ENCODE peak calls at places on chromosomes 3 and 15, in seven cellular contexts. U is NB4, X is A549, F is IMR-90, B is uterus, R is stomach, T is H54. V is an unnamed sample.

GRCh38 chr15:77481670-77482069 is 61.0 kb downstream of the HMG20A start:
- DNase-seq in B (no peak), R (no peak), T (no peak), F (no peak), X (no peak), U (no peak), V (no peak)

GRCh38 chr3:186053954-186054353 is 54.9 kb downstream of the ETV5 start:
- DNase-seq in U (no peak), X (no peak), T (no peak), R (no peak), F (peak; percentile 73), B (no peak), V (peak; percentile 77)

GRCh38 chr3:192812736-192813383 is 85.5 kb upstream of the FGF12 start:
- DNase-seq in F (peak; percentile 70), U (peak; percentile 54), X (peak; percentile 61), T (no peak), R (no peak), B (peak; percentile 34), V (no peak)

GRCh38 chr15:39756806-39757522 is 25.7 kb downstream of the FSIP1 start:
- DNase-seq in U (peak; percentile 63), F (peak; percentile 83), T (no peak), X (peak; percentile 65), R (no peak), B (peak; percentile 36), V (no peak)

GRCh38 chr3:51280171-51280570 is 104.9 kb upstream of the MANF start:
- DNase-seq in F (no peak), X (no peak), U (no peak), R (no peak), T (no peak), B (no peak), V (no peak)

GRCh38 chr3:58035512-58035867 is 27.3 kb downstream of the FLNB start:
- DNase-seq in B (no peak), R (no peak), U (no peak), X (no peak), T (no peak), F (no peak), V (no peak)

GRCh38 chr15:60584355-60585023 is 105.5 kb upstream of the ICE2 start:
- DNase-seq in U (no peak), T (no peak), X (no peak), F (no peak), B (no peak), R (no peak), V (no peak)

GRCh38 chr3:33962383-33962782 is 164.0 kb downstream of the PDCD6IP start:
- DNase-seq in B (no peak), U (no peak), T (no peak), F (no peak), R (no peak), X (no peak), V (no peak)

GRCh38 chr3:64668582-64669510 is 19.0 kb downstream of the ADAMTS9 start:
- DNase-seq in U (no peak), B (no peak), T (no peak), F (no peak), X (no peak), R (no peak), V (no peak)

GRCh38 chr3:29065211-29065785 is 215.6 kb upstream of the RBMS3 start:
- DNase-seq in U (no peak), R (peak; percentile 69), X (peak; percentile 95), B (peak; percentile 56), T (peak; percentile 40), F (peak; percentile 99), V (peak; percentile 15)

GRCh38 chr15:41577863-41578735 is 19.1 kb downstream of the TYRO3 start:
- DNase-seq in U (no peak), R (no peak), B (no peak), T (no peak), F (no peak), X (no peak), V (no peak)

GRCh38 chr3:150439657-150440056 is 31.6 kb downstream of the TSC22D2 start:
- DNase-seq in U (no peak), T (no peak), B (no peak), R (no peak), X (no peak), F (peak; percentile 26), V (no peak)

GRCh38 chr3:72310028-72310987 is 525.4 kb upstream of the PROK2 start:
- DNase-seq in X (no peak), R (no peak), F (peak; percentile 85), B (peak; percentile 42), T (peak; percentile 74), U (peak; percentile 95), V (peak; percentile 33)

GRCh38 chr3:141410861-141411771 is 42.8 kb downstream of the ZBTB38 start:
- DNase-seq in R (no peak), T (no peak), F (peak; percentile 68), B (no peak), X (peak; percentile 81), U (no peak), V (peak; percentile 55)
- TF ChIP-seq POLR2A in R (no peak), T (no peak), F (no peak), B (no peak), X (no peak), U (no peak), V (no peak)

GRCh38 chr15:78929536-78930264 is 15.1 kb downstream of the CTSH start:
- DNase-seq in F (no peak), B (no peak), U (no peak), X (no peak), T (no peak), R (no peak), V (no peak)
- TF ChIP-seq POLR2A in F (no peak), B (no peak), U (no peak), X (no peak), T (no peak), R (no peak), V (no peak)

GRCh38 chr15:55402707-55403106 is 5.5 kb downstream of the CCPG1 start:
- DNase-seq in R (no peak), F (no peak), X (no peak), B (no peak), U (no peak), T (no peak), V (no peak)

GRCh38 chr15:55403531-55403930 is 4.6 kb downstream of the CCPG1 start:
- DNase-seq in F (peak; percentile 49), U (peak; percentile 89), X (peak; percentile 51), R (no peak), B (no peak), T (no peak), V (no peak)

GRCh38 chr15:55407631-55407948 is 569 bp downstream of the CCPG1 start:
- DNase-seq in F (peak; percentile 23), T (no peak), B (no peak), X (peak; percentile 75), R (no peak), U (no peak), V (no peak)

DNA sequence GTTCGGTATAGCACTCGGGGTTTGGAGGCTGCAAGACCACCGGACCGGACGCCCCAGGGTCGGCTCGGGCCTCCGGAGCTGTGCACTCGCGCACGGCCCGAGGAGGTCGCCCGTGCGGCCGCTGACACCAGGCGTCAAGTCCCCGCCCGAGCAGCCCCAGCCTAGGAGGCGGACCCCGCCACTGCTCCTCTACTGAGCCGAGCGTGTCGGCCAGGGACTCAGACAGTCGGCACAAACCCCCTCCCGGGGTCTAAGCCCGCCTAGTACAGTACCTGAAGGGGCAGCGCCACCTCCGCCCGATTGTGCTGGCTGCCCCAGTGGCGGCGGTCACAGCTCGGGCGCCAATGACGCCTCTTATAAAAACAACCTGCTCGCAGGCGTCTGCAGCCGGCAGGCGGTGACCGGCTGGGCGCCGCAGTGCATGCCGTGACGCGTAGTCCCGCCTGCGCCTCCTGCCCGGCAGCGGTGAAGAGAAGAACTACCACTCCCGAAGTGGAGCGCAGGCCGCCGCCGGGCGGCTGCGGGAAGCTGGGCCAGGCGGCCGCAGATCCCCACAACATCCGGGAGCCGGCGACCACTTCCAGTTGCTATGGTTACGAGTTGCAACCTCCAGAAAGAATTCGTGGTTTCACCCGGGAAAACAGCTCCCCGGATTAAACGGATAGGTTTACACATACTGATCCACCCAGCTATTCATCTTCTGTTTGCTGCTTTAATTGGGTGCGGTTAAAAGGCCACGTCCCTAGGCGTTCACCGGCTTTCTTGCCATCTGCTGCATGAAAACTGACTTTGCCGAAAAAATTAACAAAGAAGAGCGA is at the start of the genes CCPG1 and PIERCE2:
- DNase-seq in F (peak; percentile 93), U (peak; percentile 97), T (peak; percentile 71), B (peak; percentile 79), R (peak; percentile 93), X (peak; percentile 97), V (peak; percentile 94)
- TF ChIP-seq POLR2A in F (peak; percentile 83), U (peak; percentile 59), T (peak; percentile 83), B (peak; percentile 69), R (peak; percentile 84), X (peak; percentile 57), V (peak; percentile 94)

DNA sequence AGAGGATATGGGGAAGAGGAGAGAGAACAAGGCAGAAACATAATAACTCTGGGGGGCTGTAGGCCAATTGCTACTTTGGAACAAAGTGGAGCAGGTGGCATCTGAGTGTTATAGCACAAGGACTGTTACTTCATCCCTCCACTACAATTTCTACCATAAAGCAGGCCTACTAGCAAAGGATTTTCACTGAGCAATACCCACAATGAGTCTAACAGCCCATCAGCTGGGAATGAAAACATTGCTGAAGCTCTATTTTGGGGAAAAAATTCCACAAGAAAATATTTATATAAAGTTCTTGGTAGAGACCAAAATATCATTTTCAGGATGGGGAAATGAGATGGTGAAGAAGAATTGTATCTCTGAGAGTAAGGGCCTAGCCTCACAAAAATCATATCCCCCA is 3.6 kb upstream of the SHC4 start:
- DNase-seq in F (peak; percentile 36), B (no peak), X (no peak), U (no peak), T (no peak), R (no peak), V (no peak)
- TF ChIP-seq POLR2A in F (no peak), B (no peak), X (no peak), U (no peak), T (no peak), R (no peak), V (no peak)

GRCh38 chr3:4492240-4493007 is 724 bp upstream of the ITPR1 start:
- DNase-seq in U (peak; percentile 82), F (peak; percentile 58), R (peak; percentile 62), X (peak; percentile 46), B (peak; percentile 55), T (peak; percentile 58), V (peak; percentile 70)
- TF ChIP-seq POLR2A in U (no peak), F (no peak), R (no peak), X (no peak), B (no peak), T (no peak), V (peak; percentile 60)

GRCh38 chr15:31230630-31231485 is 95.8 kb upstream of the KLF13 start:
- DNase-seq in R (no peak), X (no peak), F (no peak), U (no peak), B (no peak), T (no peak), V (no peak)
- TF ChIP-seq POLR2A in R (no peak), X (no peak), F (no peak), U (no peak), B (no peak), T (no peak), V (no peak)

GRCh38 chr15:81298606-81299005 is 25.3 kb downstream of the STARD5 start:
- DNase-seq in R (no peak), T (no peak), U (no peak), B (no peak), F (no peak), X (no peak), V (no peak)
- TF ChIP-seq POLR2A in R (no peak), T (no peak), U (no peak), B (no peak), F (no peak), X (no peak), V (no peak)

GRCh38 chr3:183080628-183081027 is 18.7 kb downstream of the MCCC1 start:
- DNase-seq in R (no peak), X (no peak), B (no peak), F (no peak), T (no peak), U (no peak), V (no peak)
- TF ChIP-seq POLR2A in R (no peak), X (no peak), B (no peak), F (no peak), T (no peak), U (no peak), V (no peak)

V was measured in adrenal gland.